ENCODE peak calls at places on chromosomes 11 and 22, in six cellular contexts. D, X, H, A, K and R are unnamed samples.

GRCh38 chr11:65112551-65113360 is 1.1 kb downstream of the TM7SF2 start:
- DNase-seq in X (peak), K (peak), D (peak), A (peak), H (no peak), R (peak)

GRCh38 chr11:102576350-102576749 is 45.8 kb upstream of the MMP7 start:
- DNase-seq in X (no peak), K (no peak), A (no peak), D (no peak), H (no peak), R (no peak)

GRCh38 chr22:41831383-41831782 is 1.5 kb upstream of the SREBF2 start:
- DNase-seq in D (peak), K (no peak), H (no peak), A (no peak), X (no peak), R (no peak)

GRCh38 chr11:115503083-115503885 is 931 bp downstream of the CADM1 start:
- DNase-seq in A (peak), K (peak), H (no peak), X (peak), D (no peak), R (peak)

GRCh38 chr11:62295504-62295903 is 3.4 kb downstream of the SCGB1D4 start:
- DNase-seq in A (no peak), X (no peak), H (no peak), D (peak), K (peak), R (peak)

GRCh38 chr22:33656808-33657628 is 263.3 kb downstream of the LARGE1 start:
- DNase-seq in H (no peak), K (no peak), D (peak), A (no peak), X (no peak), R (no peak)

GRCh38 chr22:33565580-33565995 is 354.7 kb downstream of the LARGE1 start:
- DNase-seq in X (no peak), H (no peak), D (no peak), K (no peak), A (no peak), R (no peak)

GRCh38 chr11:64390558-64390957 is 31.6 kb downstream of the RPS6KA4 start:
- DNase-seq in D (no peak), X (no peak), A (no peak), H (no peak), K (no peak), R (no peak)

GRCh38 chr22:24975125-24975640 is 22.7 kb downstream of the KIAA1671 start:
- DNase-seq in D (no peak), X (no peak), A (no peak), H (no peak), K (no peak), R (no peak)

GRCh38 chr11:9320047-9320446 is 5.7 kb upstream of the TMEM41B start:
- DNase-seq in X (no peak), H (no peak), A (no peak), D (no peak), K (no peak), R (no peak)

GRCh38 chr22:28505416-28506156 is 174.1 kb downstream of the TTC28 start:
- DNase-seq in D (peak), K (peak), X (no peak), H (no peak), A (no peak), R (peak)

GRCh38 chr22:48695251-48695650 is 1132.4 kb downstream of the BRD1 start:
- DNase-seq in H (no peak), A (no peak), X (no peak), D (no peak), K (no peak), R (no peak)

GRCh38 chr11:126857860-126858808 is 142.4 kb downstream of the KIRREL3 start:
- DNase-seq in A (peak), H (no peak), K (peak), D (peak), X (no peak), R (peak)

GRCh38 chr11:122791411-122791810 is 46.9 kb upstream of the CRTAM start:
- DNase-seq in D (peak), A (no peak), H (no peak), X (no peak), K (no peak), R (no peak)

GRCh38 chr11:94154095-94154856 is 25.6 kb downstream of the PANX1 start:
- DNase-seq in H (no peak), K (no peak), X (no peak), A (no peak), D (no peak), R (no peak)

GRCh38 chr11:32527191-32527590 is 56.4 kb upstream of the EIF3M start:
- DNase-seq in H (no peak), X (no peak), K (no peak), A (no peak), D (no peak), R (peak)

GRCh38 chr11:128802358-128802981 is 64.6 kb downstream of the KCNJ1 start:
- DNase-seq in H (no peak), D (peak), K (peak), A (peak), X (no peak), R (no peak)
- TF ChIP-seq CTCF in H (peak), D (peak), K (peak), A (no peak), X (no peak), R (peak)

GRCh38 chr11:60984149-60984548 is 12.7 kb downstream of the CD6 start:
- DNase-seq in A (no peak), D (no peak), H (no peak), X (no peak), K (peak), R (no peak)
- H3K4me3 ChIP-seq in A (no peak), D (no peak), H (no peak), X (no peak), K (no peak), R (no peak)

GRCh38 chr22:43427296-43428004 is 15.6 kb downstream of the MPPED1 start:
- DNase-seq in X (peak), D (no peak), H (no peak), K (no peak), A (no peak), R (no peak)
- TF ChIP-seq CTCF in X (no peak), D (no peak), H (no peak), K (peak), A (no peak), R (no peak)

GRCh38 chr11:78080084-78080817 is 589 bp upstream of the NDUFC2 start:
- DNase-seq in K (no peak), A (no peak), D (no peak), H (no peak), X (no peak), R (no peak)

GRCh38 chr11:78081583-78081982 is 1.9 kb upstream of the NDUFC2 start:
- DNase-seq in X (no peak), A (no peak), K (no peak), H (no peak), D (no peak), R (no peak)

GRCh38 chr11:78079232-78080083 is at the start of gene NDUFC2:
- DNase-seq in A (peak), H (peak), K (peak), D (peak), X (peak), R (peak)

GRCh38 chr11:78082146-78082545 is 2.5 kb upstream of the NDUFC2 start:
- DNase-seq in A (no peak), X (no peak), K (no peak), H (no peak), D (no peak), R (no peak)

DNA sequence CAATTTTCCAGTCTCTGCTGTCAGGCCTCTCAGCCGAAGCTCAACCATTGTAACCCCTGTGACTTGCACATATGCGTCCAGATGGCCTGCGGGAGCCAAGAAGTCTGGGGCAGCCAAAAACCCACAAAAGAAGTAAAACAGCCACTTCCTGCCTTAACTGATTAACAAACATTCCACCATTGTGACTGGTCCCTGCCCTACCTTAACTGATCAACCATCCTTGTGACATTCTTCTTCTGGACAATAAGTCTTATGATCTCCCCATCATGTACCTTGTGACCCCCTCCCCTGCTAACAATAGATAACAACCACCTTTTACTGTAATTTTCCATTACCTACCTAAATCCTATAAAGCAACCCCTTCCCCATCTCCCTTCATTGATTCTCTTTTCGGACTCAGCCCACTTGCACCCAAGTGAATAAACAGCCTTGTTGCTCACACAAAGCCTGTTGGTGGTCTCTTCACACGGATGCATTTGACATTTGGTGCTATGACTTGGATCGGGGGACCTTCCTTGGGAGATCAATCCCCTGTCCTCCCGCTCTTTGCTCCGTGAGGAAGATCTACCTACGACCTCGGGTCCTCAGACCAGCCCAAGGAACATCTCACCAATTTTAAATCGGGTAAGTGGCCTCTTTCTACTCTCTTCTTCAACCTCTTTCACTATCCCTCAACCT is 1.3 kb upstream of the NDUFC2 start:
- DNase-seq in X (no peak), D (peak), A (no peak), H (peak), K (no peak), R (peak)
- H3K4me3 ChIP-seq in X (no peak), D (no peak), A (no peak), H (no peak), K (no peak), R (no peak)

DNA sequence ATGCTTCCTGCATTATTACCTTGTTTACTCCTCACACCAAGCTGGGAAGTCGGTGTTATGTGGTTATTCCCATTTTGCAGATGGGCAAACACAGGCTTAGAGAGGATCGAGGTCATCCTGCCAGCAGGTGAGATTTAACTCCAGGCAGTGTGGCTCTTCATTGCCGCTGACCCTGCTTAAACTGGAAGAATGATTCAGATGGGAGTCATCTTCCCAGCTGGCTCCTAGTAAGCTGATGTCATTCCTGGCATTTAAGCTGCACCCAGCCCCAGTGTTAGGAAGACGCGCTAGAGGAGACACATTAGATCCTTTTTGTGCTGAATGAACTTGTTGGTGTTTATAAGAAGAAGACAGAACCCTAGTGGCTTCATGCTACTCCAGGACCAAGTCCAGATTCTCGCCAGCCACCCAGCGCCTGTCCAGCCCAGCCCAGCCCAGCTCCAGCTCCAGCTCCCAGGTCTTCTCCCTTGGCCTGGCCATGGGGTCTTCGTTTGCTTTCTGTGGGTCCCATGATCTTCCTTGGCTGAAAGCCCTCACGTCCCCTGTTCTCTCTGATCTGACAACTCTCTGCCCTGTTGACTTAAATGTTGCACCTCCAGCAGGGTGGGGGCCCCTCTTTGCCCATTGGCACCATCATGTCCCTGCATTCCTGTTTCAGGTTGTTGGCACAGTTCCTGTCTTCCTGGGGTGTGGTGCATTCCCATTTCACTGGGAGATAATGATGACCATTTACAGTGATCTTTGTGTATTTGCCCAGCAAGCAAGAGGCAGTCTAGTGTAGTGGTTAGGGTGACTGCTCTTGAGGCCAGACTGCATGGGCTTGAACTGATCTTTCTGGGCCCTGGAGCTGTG is 13.6 kb downstream of the PARVB start:
- DNase-seq in X (no peak), A (no peak), H (peak), D (peak), K (no peak), R (peak)
- TF ChIP-seq CTCF in X (no peak), A (no peak), H (no peak), D (no peak), K (no peak), R (no peak)

GRCh38 chr11:69010361-69010891 is 2.6 kb downstream of the MRGPRF start:
- DNase-seq in H (no peak), X (no peak), K (no peak), A (no peak), D (no peak), R (no peak)

GRCh38 chr11:69006816-69007215 is 6.2 kb downstream of the MRGPRF start:
- DNase-seq in H (no peak), X (no peak), D (no peak), A (no peak), K (peak), R (no peak)

GRCh38 chr11:69007978-69008381 is 5.1 kb downstream of the MRGPRF start:
- DNase-seq in A (no peak), D (peak), H (no peak), K (peak), X (no peak), R (no peak)

GRCh38 chr11:69009441-69010211 is 3.4 kb downstream of the MRGPRF start:
- DNase-seq in A (no peak), K (peak), X (no peak), D (no peak), H (no peak), R (no peak)

GRCh38 chr11:69008774-69009440 is 4.1 kb downstream of the MRGPRF start:
- DNase-seq in A (peak), X (peak), H (peak), D (peak), K (peak), R (peak)
- H3K4me3 ChIP-seq in A (no peak), X (no peak), H (peak), D (no peak), K (no peak), R (no peak)